ENCODE peak calls at places on chromosomes 4 and X, in nine cellular contexts. U is activated CD8-positive, alpha-beta memory T cell treated with anti-CD3 and anti-CD28 coated beads for 48 hours; Q is KG1; C is sigmoid colon; L is SW 1271; O is substantia nigra; X is stimulated activated CD4-positive, alpha-beta T cell treated with anti-CD3 and anti-CD28 coated beads, TNF-alpha, amount 100 ng/mL, for 24 hours; G is endothelial cell; N is uterus. F is an unnamed sample.

GRCh38 chr4:78313754-78314120 is 237.8 kb upstream of the ANXA3 start:
- DNase-seq in U (no peak), Q (no peak), C (no peak), L (no peak), O (no peak), X (no peak), G (no peak), N (no peak), F (no peak)

GRCh38 chrX:67544871-67545771 is 1.3 kb downstream of the AR start:
- DNase-seq in U (no peak), Q (no peak), C (peak; percentile 63), L (no peak), O (peak; percentile 7), X (no peak), G (peak; percentile 31), N (peak; percentile 22), F (peak; percentile 40)

GRCh38 chr4:151173751-151174325 is 74.4 kb downstream of the RPS3A start:
- DNase-seq in U (no peak), Q (no peak), C (peak; percentile 89), L (no peak), O (no peak), X (no peak), G (no peak), N (peak; percentile 80), F (peak; percentile 82)

GRCh38 chr4:76753814-76754213 is 144.1 kb downstream of the SOWAHB start:
- DNase-seq in U (no peak), Q (no peak), C (no peak), L (peak; percentile 4), O (no peak), X (no peak), G (no peak), N (no peak), F (no peak)

GRCh38 chrX:94743478-94743877 is 1069.5 kb downstream of the FAM133A start:
- DNase-seq in U (no peak), Q (peak; percentile 35), C (no peak), L (no peak), O (no peak), X (no peak), G (no peak), N (no peak), F (no peak)

GRCh38 chrX:25275159-25275558 is 259.4 kb upstream of the ARX start:
- DNase-seq in U (no peak), Q (no peak), C (no peak), L (no peak), O (no peak), X (no peak), G (no peak), N (no peak), F (no peak)

GRCh38 chr4:37754410-37755185 is 68.4 kb upstream of the RELL1 start:
- DNase-seq in U (no peak), Q (no peak), C (no peak), L (no peak), O (no peak), X (no peak), G (no peak), N (no peak), F (no peak)

GRCh38 chr4:111675746-111676145 is 469.5 kb upstream of the FAM241A start:
- DNase-seq in U (no peak), Q (no peak), C (no peak), L (no peak), O (no peak), X (no peak), G (no peak), N (no peak), F (no peak)

GRCh38 chr4:102089850-102090621 is 255.2 kb downstream of the SLC39A8 start:
- DNase-seq in U (no peak), Q (no peak), C (no peak), L (no peak), O (no peak), X (no peak), G (no peak), N (no peak), F (no peak)

GRCh38 chrX:34521563-34521962 is 135.5 kb downstream of the TMEM47 start:
- DNase-seq in U (no peak), Q (no peak), C (no peak), L (no peak), O (no peak), X (no peak), G (no peak), N (no peak), F (no peak)

GRCh38 chrX:96435636-96436035 is 249.0 kb upstream of the DIAPH2 start:
- DNase-seq in U (no peak), Q (no peak), C (no peak), L (no peak), O (no peak), X (no peak), G (no peak), N (no peak), F (no peak)

GRCh38 chrX:112081781-112082482 is 644 bp downstream of the TRPC5 start:
- DNase-seq in U (no peak), Q (no peak), C (no peak), L (no peak), O (peak; percentile 1), X (no peak), G (no peak), N (no peak), F (no peak)

GRCh38 chr4:138312536-138312911 is 70.4 kb upstream of the SLC7A11 start:
- DNase-seq in U (no peak), Q (no peak), C (no peak), L (no peak), O (no peak), X (no peak), G (no peak), N (no peak), F (no peak)

GRCh38 chr4:1578968-1579833 is 104.9 kb downstream of the FAM53A start:
- DNase-seq in U (peak; percentile 48), Q (peak; percentile 69), C (peak; percentile 92), L (peak; percentile 57), O (no peak), X (peak; percentile 71), G (peak; percentile 68), N (peak; percentile 77), F (peak; percentile 74)

GRCh38 chr4:72505314-72505744 is 63.7 kb downstream of the ADAMTS3 start:
- DNase-seq in U (no peak), Q (no peak), C (no peak), L (no peak), O (no peak), X (no peak), G (peak; percentile 16), N (no peak), F (no peak)

GRCh38 chrX:101619336-101619735 is 1.5 kb upstream of the ARMCX6 start:
- DNase-seq in U (no peak), Q (no peak), C (no peak), L (no peak), O (no peak), X (no peak), G (no peak), N (no peak), F (no peak)

GRCh38 chr4:151302432-151302831 is 23.0 kb downstream of the SH3D19 start:
- DNase-seq in U (no peak), Q (no peak), C (no peak), L (no peak), O (no peak), X (no peak), G (no peak), N (no peak), F (no peak)

GRCh38 chr4:1205641-1206298 is 33.4 kb upstream of the SPON2 start:
- DNase-seq in U (no peak), Q (no peak), C (peak; percentile 64), L (no peak), O (no peak), X (no peak), G (peak; percentile 5), N (peak; percentile 18), F (no peak)

GRCh38 chr4:159455675-159456235 is 352.9 kb downstream of the RAPGEF2 start:
- DNase-seq in U (no peak), Q (no peak), C (no peak), L (peak; percentile 8), O (no peak), X (no peak), G (peak; percentile 48), N (no peak), F (no peak)

GRCh38 chr4:114108869-114109268 is 129.4 kb upstream of the ARSJ start:
- DNase-seq in U (no peak), Q (no peak), C (no peak), L (no peak), O (no peak), X (no peak), G (no peak), N (no peak), F (no peak)

GRCh38 chr4:1809754-1810502 is 16.8 kb downstream of the FGFR3 start:
- DNase-seq in U (peak; percentile 58), Q (peak; percentile 57), C (peak; percentile 80), L (peak; percentile 25), O (peak; percentile 40), X (peak; percentile 67), G (peak; percentile 91), N (peak; percentile 37), F (peak; percentile 57)

GRCh38 chr4:147640331-147640730 is 23.1 kb downstream of the TMEM184C start:
- DNase-seq in U (no peak), Q (no peak), C (no peak), L (no peak), O (no peak), X (no peak), G (no peak), N (no peak), F (no peak)

F was measured in ovary.